ENCODE peak calls at places on chromosomes 6 and 20, in five cellular contexts. One of them, this sample, is unnamed.

GRCh38 chr6:64252256-64252655 is 616.7 kb downstream of the PHF3 start:
- DNase-seq in Peyer's patch: no peak
- DNase-seq in adrenal gland: no peak
- DNase-seq in SJSA1: no peak
- DNase-seq in fibroblast of mammary gland: no peak
- DNase-seq in this sample: no peak

GRCh38 chr6:99605074-99605726 is 1.4 kb upstream of the PRDM13 start:
- DNase-seq in Peyer's patch: no peak
- DNase-seq in adrenal gland: no peak
- DNase-seq in SJSA1: no peak
- DNase-seq in fibroblast of mammary gland: no peak
- DNase-seq in this sample: no peak

GRCh38 chr6:92361990-92362770 is 1057.2 kb downstream of the EPHA7 start:
- DNase-seq in Peyer's patch: no peak
- DNase-seq in adrenal gland: no peak
- DNase-seq in SJSA1: no peak
- DNase-seq in fibroblast of mammary gland: no peak
- DNase-seq in this sample: no peak

GRCh38 chr6:109236140-109237081 is 141.1 kb downstream of the CEP57L1 start:
- DNase-seq in Peyer's patch: peak; percentile 79
- DNase-seq in adrenal gland: peak; percentile 59
- DNase-seq in SJSA1: no peak
- DNase-seq in fibroblast of mammary gland: no peak
- DNase-seq in this sample: peak; percentile 41

GRCh38 chr6:93790976-93791375 is 371.6 kb upstream of the EPHA7 start:
- DNase-seq in Peyer's patch: no peak
- DNase-seq in adrenal gland: no peak
- DNase-seq in SJSA1: no peak
- DNase-seq in fibroblast of mammary gland: peak; percentile 78
- DNase-seq in this sample: no peak

GRCh38 chr20:20926222-20926905 is 179.8 kb downstream of the LINC00237 start:
- DNase-seq in Peyer's patch: no peak
- DNase-seq in adrenal gland: no peak
- DNase-seq in SJSA1: no peak
- DNase-seq in fibroblast of mammary gland: no peak
- DNase-seq in this sample: no peak

GRCh38 chr20:4726710-4727391 is 5.1 kb downstream of the PRND start:
- DNase-seq in Peyer's patch: peak; percentile 74
- DNase-seq in adrenal gland: peak; percentile 59
- DNase-seq in SJSA1: peak; percentile 11
- DNase-seq in fibroblast of mammary gland: peak; percentile 87
- DNase-seq in this sample: peak; percentile 60

GRCh38 chr6:18241208-18241836 is 23.0 kb downstream of the DEK start:
- DNase-seq in Peyer's patch: no peak
- DNase-seq in adrenal gland: no peak
- DNase-seq in SJSA1: no peak
- DNase-seq in fibroblast of mammary gland: peak; percentile 53
- DNase-seq in this sample: no peak

GRCh38 chr20:37244572-37244957 is 17.0 kb downstream of the GHRH start:
- DNase-seq in Peyer's patch: no peak
- DNase-seq in adrenal gland: no peak
- DNase-seq in SJSA1: no peak
- DNase-seq in fibroblast of mammary gland: no peak
- DNase-seq in this sample: no peak

GRCh38 chr20:49285233-49285668 is 7.4 kb upstream of the ZNFX1 start:
- DNase-seq in Peyer's patch: no peak
- DNase-seq in adrenal gland: peak; percentile 21
- DNase-seq in SJSA1: no peak
- DNase-seq in fibroblast of mammary gland: no peak
- DNase-seq in this sample: peak; percentile 21
- H3K4me3 ChIP-seq in Peyer's patch: no peak overlapping the region
- H3K4me3 ChIP-seq in adrenal gland: no peak overlapping the region
- H3K4me3 ChIP-seq in SJSA1: no peak overlapping the region
- H3K4me3 ChIP-seq in fibroblast of mammary gland: no peak overlapping the region
- H3K4me3 ChIP-seq in this sample: peak overlapping the region; percentile 16

GRCh38 chr6:36040958-36041357 is 13.3 kb downstream of the MAPK14 start:
- DNase-seq in Peyer's patch: no peak
- DNase-seq in adrenal gland: no peak
- DNase-seq in SJSA1: no peak
- DNase-seq in fibroblast of mammary gland: no peak
- DNase-seq in this sample: no peak
- H3K4me3 ChIP-seq in Peyer's patch: no peak overlapping the region
- H3K4me3 ChIP-seq in adrenal gland: no peak overlapping the region
- H3K4me3 ChIP-seq in SJSA1: no peak overlapping the region
- H3K4me3 ChIP-seq in fibroblast of mammary gland: no peak overlapping the region
- H3K4me3 ChIP-seq in this sample: no peak overlapping the region

DNA sequence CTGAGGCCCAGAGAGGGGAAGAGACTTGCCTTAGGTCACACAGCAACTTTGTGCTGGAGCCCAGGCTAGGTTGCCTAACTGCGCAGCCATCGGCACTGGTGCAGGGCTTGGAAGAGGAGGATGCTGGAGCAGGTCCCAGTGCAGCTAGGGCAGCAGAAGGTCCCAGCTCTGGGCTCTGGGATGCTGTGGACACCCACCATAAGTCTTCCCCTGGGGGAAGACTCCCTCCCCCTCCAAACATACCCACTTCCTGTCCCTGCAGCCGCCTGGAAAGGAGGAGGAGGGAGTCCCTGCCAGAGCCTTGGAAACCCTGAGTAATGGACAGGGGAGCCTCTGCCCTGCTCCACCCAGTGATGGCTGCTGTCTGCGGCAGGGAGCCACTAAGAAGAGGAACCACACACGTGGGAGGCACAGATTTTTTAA is 93.6 kb downstream of the NCR2 start:
- DNase-seq in Peyer's patch: no peak
- DNase-seq in adrenal gland: no peak
- DNase-seq in SJSA1: peak; percentile 66
- DNase-seq in fibroblast of mammary gland: peak; percentile 63
- DNase-seq in this sample: no peak
- H3K4me3 ChIP-seq in Peyer's patch: no peak overlapping the region
- H3K4me3 ChIP-seq in adrenal gland: no peak overlapping the region
- H3K4me3 ChIP-seq in SJSA1: no peak overlapping the region
- H3K4me3 ChIP-seq in fibroblast of mammary gland: no peak overlapping the region
- H3K4me3 ChIP-seq in this sample: no peak overlapping the region

DNA sequence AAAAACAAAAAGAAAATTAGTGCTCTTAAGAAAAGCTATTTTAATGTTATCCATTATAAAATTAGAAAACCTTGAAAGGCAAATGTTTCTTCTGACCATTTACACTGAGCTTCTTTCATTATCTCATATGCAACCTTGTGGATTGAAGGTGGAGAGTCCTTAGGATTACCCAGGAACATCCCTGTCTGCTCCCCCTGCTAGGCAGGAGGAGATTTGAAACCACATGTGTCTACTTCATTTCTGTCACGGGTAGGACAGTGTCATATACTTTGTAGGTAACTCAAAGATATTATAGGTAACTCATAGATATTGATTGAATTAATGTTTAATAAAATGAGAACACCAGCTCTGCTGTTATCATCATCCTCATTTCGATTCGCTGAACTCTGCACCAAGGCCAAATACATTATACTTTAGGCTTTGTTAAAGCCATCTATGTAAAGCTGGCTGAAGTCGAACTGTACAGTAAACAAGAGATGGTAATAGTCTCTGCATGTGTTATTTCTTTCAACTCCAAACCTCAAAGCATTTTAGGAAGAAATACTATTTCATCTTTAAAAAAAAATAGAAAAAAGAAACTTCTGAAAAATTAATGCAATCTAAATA is 49.5 kb downstream of the HDAC2 start:
- DNase-seq in Peyer's patch: no peak
- DNase-seq in adrenal gland: no peak
- DNase-seq in SJSA1: no peak
- DNase-seq in fibroblast of mammary gland: no peak
- DNase-seq in this sample: no peak
- H3K4me3 ChIP-seq in Peyer's patch: no peak overlapping the region
- H3K4me3 ChIP-seq in adrenal gland: no peak overlapping the region
- H3K4me3 ChIP-seq in SJSA1: no peak overlapping the region
- H3K4me3 ChIP-seq in fibroblast of mammary gland: no peak overlapping the region
- H3K4me3 ChIP-seq in this sample: no peak overlapping the region

GRCh38 chr20:45827030-45827652 is at the start of gene TNNC2:
- DNase-seq in Peyer's patch: no peak
- DNase-seq in adrenal gland: no peak
- DNase-seq in SJSA1: no peak
- DNase-seq in fibroblast of mammary gland: no peak
- DNase-seq in this sample: no peak
- H3K4me3 ChIP-seq in Peyer's patch: no peak within 1 kb of the TSS
- H3K4me3 ChIP-seq in adrenal gland: no peak within 1 kb of the TSS
- H3K4me3 ChIP-seq in SJSA1: no peak within 1 kb of the TSS
- H3K4me3 ChIP-seq in fibroblast of mammary gland: no peak within 1 kb of the TSS
- H3K4me3 ChIP-seq in this sample: no peak within 1 kb of the TSS

This sample was measured in GM12865.